ENCODE peak calls at places on chromosomes 4 and X, in six cellular contexts. W is hepatocyte; F is psoas muscle; A is neural progenitor cell; R is MM.1S; Q is effector memory CD4-positive, alpha-beta T cell. P is an unnamed sample. For H3K36me3, the result is how much of the 10 kb centered on the place peaks cover.

GRCh38 chr4:8582016-8582415 is 1.8 kb downstream of the GPR78 start:
- DNase-seq in W (no peak), F (peak), A (no peak), R (no peak), Q (no peak), P (no peak)

GRCh38 chr4:152072001-152072485 is 311.2 kb upstream of the GATB start:
- DNase-seq in W (peak), F (no peak), A (no peak), R (no peak), Q (no peak), P (no peak)

GRCh38 chr4:146952896-146953295 is 7.2 kb upstream of the TTC29 start:
- DNase-seq in W (no peak), F (no peak), A (no peak), R (no peak), Q (no peak), P (no peak)

GRCh38 chr4:146446555-146446954 is 75.2 kb downstream of the SLC10A7 start:
- DNase-seq in W (no peak), F (no peak), A (no peak), R (no peak), Q (no peak), P (no peak)

GRCh38 chr4:52996261-52997131 is 134.4 kb downstream of the RASL11B start:
- DNase-seq in W (peak), F (peak), A (no peak), R (no peak), Q (no peak), P (no peak)

GRCh38 chr4:139814285-139815015 is 148.8 kb downstream of the MGST2 start:
- DNase-seq in W (no peak), F (peak), A (no peak), R (no peak), Q (no peak), P (no peak)

GRCh38 chr4:40281099-40281498 is 54.0 kb upstream of the CHRNA9 start:
- DNase-seq in W (no peak), F (no peak), A (no peak), R (no peak), Q (no peak), P (no peak)

GRCh38 chrX:153590961-153591956 is 7.7 kb downstream of the CCNQ start:
- DNase-seq in W (no peak), F (no peak), A (no peak), R (no peak), Q (no peak), P (no peak)

GRCh38 chrX:9659571-9660195 is 106.0 kb downstream of the GPR143 start:
- DNase-seq in W (peak), F (no peak), A (no peak), R (no peak), Q (no peak), P (no peak)

GRCh38 chr4:175891863-175892262 is 79.8 kb upstream of the GPM6A start:
- DNase-seq in W (peak), F (no peak), A (peak), R (peak), Q (no peak), P (no peak)

GRCh38 chr4:150577786-150578185 is 4.2 kb upstream of the MAB21L2 start:
- DNase-seq in W (no peak), F (no peak), A (no peak), R (no peak), Q (no peak), P (no peak)

GRCh38 chrX:31228415-31228832 is 156.6 kb upstream of the FTHL17 start:
- DNase-seq in W (peak), F (no peak), A (no peak), R (no peak), Q (no peak), P (no peak)

GRCh38 chr4:112939901-112940300 is 109.6 kb upstream of the ANK2 start:
- DNase-seq in W (no peak), F (no peak), A (no peak), R (no peak), Q (no peak), P (no peak)

GRCh38 chr4:41887821-41888699 is 47.2 kb upstream of the TMEM33 start:
- DNase-seq in W (peak), F (peak), A (peak), R (peak), Q (peak), P (peak)

GRCh38 chr4:123401466-123402175 is 5.0 kb downstream of the SPRY1 start:
- DNase-seq in W (no peak), F (peak), A (no peak), R (no peak), Q (no peak), P (no peak)

GRCh38 chr4:42718336-42718735 is 61.4 kb upstream of the ATP8A1 start:
- DNase-seq in W (no peak), F (no peak), A (no peak), R (no peak), Q (no peak), P (no peak)

GRCh38 chr4:167930171-167930570 is 162.2 kb upstream of the ANXA10 start:
- DNase-seq in W (no peak), F (no peak), A (peak), R (no peak), Q (no peak), P (no peak)

GRCh38 chrX:10611441-10612090 is 8.8 kb downstream of the MID1 start:
- DNase-seq in W (no peak), F (no peak), A (no peak), R (no peak), Q (no peak), P (no peak)

GRCh38 chrX:134025986-134026731 is 40.8 kb upstream of the GPC3 start:
- DNase-seq in W (no peak), F (no peak), A (peak), R (no peak), Q (no peak), P (no peak)

GRCh38 chr4:95045429-95045828 is 287.7 kb downstream of the BMPR1B start:
- DNase-seq in W (peak), F (no peak), A (no peak), R (no peak), Q (no peak), P (no peak)

GRCh38 chr4:8844976-8845690 is 26.5 kb downstream of the HMX1 start:
- DNase-seq in W (no peak), F (peak), A (no peak), R (no peak), Q (no peak), P (no peak)

GRCh38 chrX:129769467-129770154 is 10.1 kb upstream of the SASH3 start:
- DNase-seq in W (no peak), F (peak), A (peak), R (peak), Q (peak), P (peak)

GRCh38 chrX:44904542-44905115 is 31.6 kb downstream of the KDM6A start:
- DNase-seq in W (no peak), F (no peak), A (peak), R (no peak), Q (no peak), P (no peak)

GRCh38 chrX:149527705-149528104 is 13.1 kb upstream of the EOLA1 start:
- DNase-seq in W (no peak), F (no peak), A (peak), R (peak), Q (no peak), P (peak)

GRCh38 chrX:110741213-110741796 is 54.3 kb downstream of the CHRDL1 start:
- DNase-seq in W (peak), F (no peak), A (no peak), R (no peak), Q (no peak), P (no peak)

GRCh38 chrX:149829751-149830191 is 48.0 kb downstream of the MAGEA9 start:
- DNase-seq in W (no peak), F (no peak), A (peak), R (no peak), Q (peak), P (peak)

GRCh38 chr4:55358668-55359067 is 12.6 kb downstream of the SRD5A3 start:
- DNase-seq in W (no peak), F (no peak), A (no peak), R (no peak), Q (no peak), P (no peak)

GRCh38 chr4:149781150-149781549 is 34.5 kb downstream of the IQCM start:
- DNase-seq in W (no peak), F (no peak), A (no peak), R (no peak), Q (no peak), P (no peak)

GRCh38 chr4:74499986-74500781 is 55.2 kb downstream of the AREG start:
- DNase-seq in W (no peak), F (no peak), A (no peak), R (no peak), Q (no peak), P (no peak)

DNA sequence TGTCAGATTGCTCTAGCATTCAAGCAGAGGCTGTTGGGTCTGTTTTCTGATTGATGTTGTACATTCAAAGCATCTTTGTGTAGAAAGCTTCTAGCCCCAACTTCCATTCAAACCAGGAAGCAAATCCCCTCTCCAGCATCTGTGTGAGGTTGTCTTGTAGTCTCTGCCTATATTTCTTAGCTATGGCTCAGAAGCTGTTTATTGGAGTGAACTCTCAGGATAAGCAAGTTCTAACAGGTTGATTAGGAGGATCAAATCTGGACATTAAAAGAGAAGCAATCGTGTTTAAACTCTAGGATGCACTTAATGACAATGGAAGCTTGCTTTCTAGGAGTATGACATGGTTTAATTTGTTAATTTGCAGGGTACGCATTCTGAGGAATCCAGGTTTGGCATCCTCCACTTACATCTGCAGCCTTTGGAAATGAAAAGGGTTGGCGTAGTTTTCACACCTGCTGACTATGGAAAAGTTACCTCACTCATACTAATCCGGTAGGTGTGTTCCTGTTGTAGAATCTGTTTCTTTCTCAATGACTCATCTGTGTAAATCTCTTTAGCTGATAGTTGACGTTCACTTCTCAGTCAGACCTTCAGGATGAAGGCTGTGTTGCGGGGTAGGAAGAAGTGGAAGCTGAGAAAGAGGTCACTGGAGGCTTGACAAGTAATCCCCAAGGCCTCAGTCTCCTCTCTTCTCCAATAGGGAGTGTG is 88.0 kb upstream of the TLR2 start:
- DNase-seq in W (peak), F (no peak), A (no peak), R (no peak), Q (no peak), P (no peak)
- H3K36me3 ChIP-seq in W (under half), F (half or more), A (under half), R (under half), Q (half or more), P (half or more)

DNA sequence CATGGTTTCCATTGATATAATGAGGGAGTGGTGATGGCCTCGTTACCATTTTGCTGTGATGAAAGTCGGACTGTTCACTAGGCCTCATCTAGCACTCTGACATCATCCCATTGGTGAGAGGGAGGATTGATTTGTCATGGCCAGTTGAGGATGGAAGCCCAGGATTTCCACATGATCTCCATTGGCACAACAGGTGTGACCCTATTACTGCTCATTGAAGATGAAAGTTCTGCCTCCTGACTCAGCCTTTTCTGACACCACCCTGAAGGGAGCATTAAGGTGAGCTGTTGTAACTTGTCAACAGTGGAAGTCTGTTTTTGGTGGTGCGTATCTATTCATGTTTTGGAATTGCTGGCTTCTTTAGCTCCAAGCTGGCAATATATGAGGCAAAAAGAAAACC is 144.2 kb downstream of the PABPC4L start:
- DNase-seq in W (no peak), F (no peak), A (no peak), R (no peak), Q (no peak), P (no peak)
- H3K36me3 ChIP-seq in W (under half), F (under half), A (under half), R (under half), Q (under half), P (under half)

DNA sequence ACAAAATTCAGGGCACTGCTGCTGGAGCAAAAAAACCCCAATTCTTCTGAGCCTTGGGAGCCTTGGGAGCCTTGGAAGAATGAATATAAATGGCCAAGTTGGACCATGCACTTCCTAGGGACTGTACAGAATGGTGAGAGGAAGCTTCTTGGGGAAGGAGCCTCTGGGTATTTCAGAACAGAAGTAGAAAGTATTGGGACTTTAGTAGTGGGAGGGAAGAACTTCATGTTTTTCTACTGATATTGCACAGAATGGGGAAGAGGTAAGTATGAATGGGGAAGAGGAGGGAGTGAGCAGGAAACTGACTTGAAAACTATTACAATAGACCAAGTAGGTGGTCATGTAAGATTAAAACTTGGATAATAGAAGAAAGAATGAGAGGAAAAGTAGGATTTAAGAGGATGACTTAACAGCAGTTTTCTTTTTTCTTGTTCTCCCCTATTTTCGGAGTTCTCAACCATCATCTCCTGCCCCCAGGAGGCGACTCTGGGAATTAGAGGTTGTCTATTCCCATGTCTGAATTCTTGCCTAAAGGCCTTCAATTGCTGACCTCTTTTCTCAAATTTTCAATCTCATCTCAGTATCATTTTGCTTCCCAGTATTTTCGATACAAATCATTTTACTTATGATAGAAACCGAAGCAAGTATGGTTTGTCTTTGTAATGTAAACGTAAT is 44.5 kb upstream of the TAPT1 start:
- DNase-seq in W (no peak), F (no peak), A (peak), R (no peak), Q (no peak), P (no peak)
- H3K36me3 ChIP-seq in W (under half), F (under half), A (under half), R (under half), Q (under half), P (under half)

GRCh38 chr4:7020290-7020689 is 22.9 kb upstream of the TADA2B start:
- DNase-seq in W (no peak), F (no peak), A (peak), R (no peak), Q (no peak), P (no peak)

GRCh38 chr4:7023486-7023885 is 19.7 kb upstream of the TADA2B start:
- DNase-seq in W (no peak), F (peak), A (no peak), R (no peak), Q (no peak), P (no peak)

GRCh38 chr4:7021355-7021754 is 21.8 kb upstream of the TADA2B start:
- DNase-seq in W (no peak), F (no peak), A (no peak), R (no peak), Q (no peak), P (no peak)

GRCh38 chr4:7020856-7021255 is 22.3 kb upstream of the TADA2B start:
- DNase-seq in W (no peak), F (no peak), A (no peak), R (no peak), Q (no peak), P (no peak)

DNA sequence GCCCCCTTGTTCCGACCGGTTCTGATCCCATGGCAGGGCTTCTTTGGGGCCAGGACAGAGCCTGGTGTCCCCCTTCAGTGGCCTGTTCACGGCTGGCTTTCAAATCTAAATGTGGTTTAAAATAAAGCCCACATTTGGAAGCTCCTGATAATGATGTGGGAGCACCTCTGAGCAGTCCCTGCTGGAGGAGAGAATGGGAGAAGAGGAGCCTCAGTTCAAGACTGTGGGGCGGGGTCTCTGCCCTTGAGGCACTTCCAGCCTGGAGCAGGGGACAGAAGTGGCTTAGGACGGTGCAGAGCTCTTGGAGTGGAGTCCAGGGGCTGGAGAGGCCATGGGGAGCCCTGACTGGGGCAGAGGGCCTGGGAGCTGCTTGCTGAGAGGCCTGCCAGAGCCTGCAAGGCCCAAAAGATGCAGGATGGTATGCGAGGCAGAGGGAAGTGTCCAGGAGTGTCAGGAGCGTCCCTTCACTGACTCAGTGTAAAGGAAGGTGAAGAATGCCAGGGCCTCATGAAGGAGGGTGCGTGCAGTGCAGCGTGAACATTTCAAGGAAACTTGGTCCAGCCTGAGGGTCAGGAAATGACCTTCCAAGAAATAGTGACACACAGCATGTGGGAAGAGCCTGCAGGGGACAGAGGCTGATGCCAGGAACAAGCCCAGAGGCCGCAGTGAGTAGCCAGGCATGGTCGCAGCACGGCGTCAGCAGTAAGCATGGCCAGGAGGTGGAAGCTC is 21.1 kb upstream of the TADA2B start:
- DNase-seq in W (peak), F (peak), A (no peak), R (no peak), Q (no peak), P (no peak)
- H3K36me3 ChIP-seq in W (under half), F (half or more), A (under half), R (under half), Q (half or more), P (under half)

GRCh38 chr4:118738999-118739690 is 54.0 kb downstream of the METTL14 start:
- DNase-seq in W (no peak), F (no peak), A (no peak), R (no peak), Q (no peak), P (no peak)
- H3K36me3 ChIP-seq in W (under half), F (half or more), A (under half), R (under half), Q (under half), P (under half)